ENCODE peak calls at places on chromosomes 2 and 18, in seven cellular contexts. L, E, G, P, I, U and J are unnamed samples.

GRCh38 chr2:15980605-15981098 is 40.3 kb downstream of the MYCN start:
- DNase-seq in I (no peak), U (no peak), P (no peak), L (no peak), E (peak; percentile 97), G (no peak), J (no peak)

GRCh38 chr2:101012054-101012705 is 10.1 kb downstream of the RPL31 start:
- DNase-seq in E (no peak), P (no peak), L (no peak), U (no peak), I (no peak), G (no peak), J (peak; percentile 46)

GRCh38 chr18:44130365-44130942 is 550.2 kb upstream of the SETBP1 start:
- DNase-seq in I (peak; percentile 68), E (peak; percentile 22), G (no peak), L (no peak), U (no peak), P (peak; percentile 25), J (peak; percentile 44)

GRCh38 chr2:160652236-160652635 is 158.6 kb upstream of the RBMS1 start:
- DNase-seq in E (no peak), P (peak; percentile 24), U (no peak), G (no peak), I (no peak), L (peak; percentile 44), J (no peak)

GRCh38 chr2:231563378-231563961 is 29.2 kb upstream of the TEX44 start:
- DNase-seq in U (peak; percentile 58), E (peak; percentile 64), G (no peak), I (peak; percentile 67), L (no peak), P (peak; percentile 46), J (peak; percentile 45)

GRCh38 chr2:12177052-12177994 is 430.9 kb downstream of the LPIN1 start:
- DNase-seq in I (no peak), P (peak; percentile 87), U (no peak), G (no peak), L (no peak), E (peak; percentile 52), J (peak; percentile 92)

GRCh38 chr18:55400590-55401274 is 187.3 kb downstream of the TCF4 start:
- DNase-seq in P (no peak), E (no peak), L (no peak), I (no peak), U (no peak), G (no peak), J (no peak)

GRCh38 chr2:36277146-36277808 is 78.3 kb upstream of the CRIM1 start:
- DNase-seq in P (peak; percentile 65), L (no peak), I (no peak), G (no peak), U (no peak), E (no peak), J (peak; percentile 7)

GRCh38 chr2:43239981-43240761 is 13.8 kb upstream of the ZFP36L2 start:
- DNase-seq in G (no peak), U (no peak), E (no peak), I (no peak), P (no peak), L (no peak), J (no peak)

GRCh38 chr2:240387669-240388358 is 47.6 kb upstream of the GPC1 start:
- DNase-seq in P (peak; percentile 88), I (no peak), U (no peak), L (no peak), G (no peak), E (peak; percentile 53), J (peak; percentile 95)

GRCh38 chr2:70835643-70836042 is at the start of gene CD207:
- DNase-seq in U (no peak), G (no peak), P (no peak), L (no peak), I (no peak), E (no peak), J (no peak)

GRCh38 chr2:158914731-158915130 is 53.7 kb upstream of the TANC1 start:
- DNase-seq in L (no peak), G (no peak), U (no peak), E (no peak), I (no peak), P (peak; percentile 30), J (peak; percentile 29)

GRCh38 chr18:48819781-48820482 is 130.8 kb downstream of the SMAD7 start:
- DNase-seq in P (no peak), L (no peak), E (no peak), I (no peak), U (peak; percentile 29), G (no peak), J (no peak)

GRCh38 chr2:17538022-17538843 is 2.3 kb upstream of the VSNL1 start:
- DNase-seq in E (peak; percentile 41), L (no peak), I (peak; percentile 5), U (no peak), G (no peak), P (peak; percentile 1), J (no peak)

GRCh38 chr2:72149556-72150156 is 2.0 kb upstream of the CYP26B1 start:
- DNase-seq in U (no peak), P (no peak), E (no peak), L (no peak), G (no peak), I (peak; percentile 29), J (no peak)

GRCh38 chr2:209458018-209458979 is 34.5 kb downstream of the MAP2 start:
- DNase-seq in U (no peak), G (no peak), E (no peak), I (no peak), P (no peak), L (no peak), J (no peak)

GRCh38 chr18:7236899-7237298 is 6.0 kb downstream of the LRRC30 start:
- DNase-seq in U (no peak), P (no peak), L (no peak), E (no peak), G (no peak), I (no peak), J (no peak)

GRCh38 chr2:229930656-229931055 is 8.4 kb downstream of the FBXO36 start:
- DNase-seq in P (no peak), E (no peak), I (no peak), L (no peak), U (no peak), G (no peak), J (no peak)